ENCODE peak calls at places on chromosomes 6 and 20, in nine cellular contexts. E, U, K, Z, R, J, M, L and D are unnamed samples.

GRCh38 chr6:90083891-90084290 is 189.6 kb downstream of the GJA10 start:
- DNase-seq in M (no peak), Z (no peak), E (no peak), R (no peak), K (no peak), J (no peak), U (no peak), L (no peak), D (peak; percentile 23)

GRCh38 chr6:158644227-158645063 is at the start of gene DYNLT1:
- DNase-seq in J (peak; percentile 95), M (peak; percentile 92), K (peak; percentile 97), Z (peak; percentile 98), R (peak; percentile 95), U (peak; percentile 84), L (peak; percentile 84), E (peak; percentile 98), D (peak; percentile 92)

GRCh38 chr20:50415516-50416268 is 94.5 kb upstream of the PTPN1 start:
- DNase-seq in K (peak; percentile 99), U (peak; percentile 89), R (no peak), M (peak; percentile 100), L (no peak), E (peak; percentile 79), J (peak; percentile 100), Z (peak; percentile 77), D (peak; percentile 95)

GRCh38 chr20:60365882-60366281 is 407.7 kb downstream of the CDH26 start:
- DNase-seq in J (no peak), K (no peak), L (no peak), R (no peak), E (peak; percentile 66), Z (no peak), U (no peak), M (no peak), D (no peak)

GRCh38 chr6:56930846-56931245 is 24.1 kb upstream of the BEND6 start:
- DNase-seq in R (no peak), E (no peak), Z (no peak), J (no peak), M (no peak), U (no peak), L (no peak), K (no peak), D (no peak)

GRCh38 chr6:157929765-157930319 is 51.8 kb upstream of the SYNJ2 start:
- DNase-seq in U (no peak), E (no peak), K (no peak), Z (no peak), R (no peak), L (no peak), J (no peak), M (no peak), D (no peak)

GRCh38 chr6:159099311-159099710 is 54.5 kb upstream of the TAGAP start:
- DNase-seq in Z (peak; percentile 25), R (no peak), J (no peak), E (no peak), U (no peak), L (no peak), M (no peak), K (no peak), D (no peak)

GRCh38 chr20:10217517-10218410 is 866 bp upstream of the SNAP25 start:
- DNase-seq in U (peak; percentile 99), L (no peak), K (peak; percentile 35), R (peak; percentile 75), E (peak; percentile 77), M (peak; percentile 61), Z (peak; percentile 85), J (no peak), D (no peak)

GRCh38 chr6:6008648-6009421 is 2.1 kb upstream of the NRN1 start:
- DNase-seq in E (peak; percentile 98), U (no peak), M (peak; percentile 37), L (no peak), J (peak; percentile 40), R (peak; percentile 86), K (peak; percentile 88), Z (peak; percentile 93), D (peak; percentile 37)

GRCh38 chr6:101085327-101085726 is 204.2 kb upstream of the ASCC3 start:
- DNase-seq in R (no peak), Z (no peak), K (no peak), M (no peak), U (peak; percentile 69), J (no peak), E (no peak), L (no peak), D (no peak)

GRCh38 chr6:46269447-46270229 is 98.9 kb upstream of the ENPP5 start:
- DNase-seq in M (peak; percentile 20), K (no peak), Z (no peak), E (no peak), U (no peak), L (no peak), J (no peak), R (no peak), D (no peak)

GRCh38 chr20:23586735-23587525 is 18.6 kb upstream of the CST9L start:
- DNase-seq in Z (peak; percentile 47), E (no peak), J (no peak), L (no peak), M (no peak), K (no peak), R (no peak), U (no peak), D (no peak)

GRCh38 chr6:31114970-31115849 is 610 bp downstream of the PSORS1C1 start:
- DNase-seq in U (peak; percentile 58), J (no peak), E (no peak), R (no peak), L (no peak), K (no peak), Z (no peak), M (no peak), D (peak; percentile 76)

GRCh38 chr20:60172306-60172984 is 214.2 kb downstream of the CDH26 start:
- DNase-seq in M (no peak), J (no peak), L (no peak), K (no peak), Z (no peak), R (no peak), E (no peak), U (no peak), D (no peak)

GRCh38 chr6:33208089-33208967 is at the start of gene RING1:
- DNase-seq in K (peak; percentile 89), E (peak; percentile 96), M (peak; percentile 84), L (peak; percentile 89), R (peak; percentile 78), U (peak; percentile 72), Z (peak; percentile 94), J (peak; percentile 89), D (peak; percentile 79)

GRCh38 chr6:117919775-117920492 is 12.9 kb downstream of the SLC35F1 start:
- DNase-seq in E (peak; percentile 17), R (peak; percentile 68), L (no peak), M (peak; percentile 29), Z (peak; percentile 88), J (peak; percentile 29), K (peak; percentile 42), U (peak; percentile 3), D (no peak)

GRCh38 chr6:364609-365540 is 26.7 kb upstream of the IRF4 start:
- DNase-seq in Z (no peak), K (no peak), J (no peak), L (no peak), U (no peak), R (no peak), M (no peak), E (no peak), D (no peak)
- H3K9me3 ChIP-seq in Z (peaks cover 28% of the 10 kb centered on the region), K (no peaks in the 10 kb centered on the region), J (peaks cover 10% of the 10 kb centered on the region), L (no peaks in the 10 kb centered on the region), U (no peaks in the 10 kb centered on the region), R (no peaks in the 10 kb centered on the region), M (no peaks in the 10 kb centered on the region), E (no peaks in the 10 kb centered on the region), D (no peaks in the 10 kb centered on the region)

DNA sequence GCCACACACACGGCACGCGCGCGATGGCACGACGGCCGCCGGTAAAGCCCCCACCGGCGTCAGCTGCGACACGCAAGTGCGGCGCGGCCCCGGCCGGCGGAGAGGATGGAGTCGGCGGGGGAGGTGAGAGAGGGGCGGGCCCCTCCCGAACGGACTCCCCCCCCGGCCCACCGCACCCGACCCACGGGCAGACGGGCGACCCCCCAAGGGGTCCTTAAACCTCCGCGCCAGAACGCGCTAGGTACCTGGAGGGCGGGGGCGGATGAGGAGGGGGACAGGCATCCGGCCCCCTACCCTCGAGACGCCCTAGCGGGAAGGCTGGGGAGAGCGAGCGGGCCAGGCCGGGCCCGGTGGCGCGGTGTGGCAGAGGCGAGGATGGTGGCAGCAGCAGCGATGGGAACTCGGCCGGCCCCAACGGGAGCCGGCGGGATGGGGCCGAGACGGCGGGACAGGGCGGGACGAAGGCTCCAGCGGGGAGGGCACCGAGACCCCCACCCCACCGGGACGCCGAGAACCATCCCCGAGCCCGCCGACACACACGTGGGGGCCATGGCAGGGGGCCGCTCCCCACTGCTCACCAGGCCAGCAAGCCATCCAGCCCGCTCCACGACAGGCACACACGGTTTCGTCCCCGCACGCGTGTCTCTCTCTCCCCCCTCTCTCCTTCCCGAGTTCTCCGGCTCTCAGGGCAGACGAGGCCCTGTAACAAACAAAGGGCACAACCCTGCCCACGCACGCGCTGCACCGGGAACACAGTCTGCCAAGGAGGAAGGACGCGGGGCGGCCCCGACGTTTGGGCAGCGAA is 1515.4 kb upstream of the DEFB115 start:
- DNase-seq in K (no peak), M (no peak), U (no peak), J (no peak), E (peak; percentile 25), R (no peak), L (no peak), Z (peak; percentile 19), D (no peak)
- H3K9me3 ChIP-seq in K (no peaks in the 10 kb centered on the region), M (no peaks in the 10 kb centered on the region), U (no peaks in the 10 kb centered on the region), J (peaks cover 13% of the 10 kb centered on the region), E (peaks cover 3% of the 10 kb centered on the region), R (peaks cover 4% of the 10 kb centered on the region), L (no peaks in the 10 kb centered on the region), Z (peaks cover 20% of the 10 kb centered on the region), D (peaks cover 7% of the 10 kb centered on the region)

DNA sequence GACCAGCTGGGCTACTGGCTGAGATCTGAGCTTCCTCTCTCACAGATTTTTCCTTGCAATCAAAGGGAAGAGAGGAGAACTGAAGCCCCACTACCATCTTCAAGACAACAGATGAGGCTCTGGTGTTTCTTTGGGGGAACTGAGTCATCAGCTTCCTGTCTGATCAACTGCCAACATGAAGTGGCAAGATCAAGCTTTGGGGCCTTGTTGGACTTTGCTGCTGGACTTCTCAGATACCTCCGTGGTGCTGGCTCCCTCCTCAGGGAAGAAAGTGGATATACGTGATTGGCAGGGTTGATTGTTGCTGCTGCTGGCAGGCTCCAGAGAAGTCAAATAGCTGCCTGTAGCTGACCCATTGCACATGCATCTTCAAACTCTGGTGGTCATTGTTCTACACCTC is 3.6 kb upstream of the TOX2 start:
- DNase-seq in R (no peak), U (peak; percentile 80), L (no peak), K (no peak), M (no peak), J (no peak), E (no peak), Z (peak; percentile 63), D (no peak)
- H3K9me3 ChIP-seq in R (peaks cover 7% of the 10 kb centered on the region), U (no peaks in the 10 kb centered on the region), L (peaks cover 4% of the 10 kb centered on the region), K (no peaks in the 10 kb centered on the region), M (peaks cover 8% of the 10 kb centered on the region), J (no peaks in the 10 kb centered on the region), E (peaks cover 4% of the 10 kb centered on the region), Z (no peaks in the 10 kb centered on the region), D (no peaks in the 10 kb centered on the region)

DNA sequence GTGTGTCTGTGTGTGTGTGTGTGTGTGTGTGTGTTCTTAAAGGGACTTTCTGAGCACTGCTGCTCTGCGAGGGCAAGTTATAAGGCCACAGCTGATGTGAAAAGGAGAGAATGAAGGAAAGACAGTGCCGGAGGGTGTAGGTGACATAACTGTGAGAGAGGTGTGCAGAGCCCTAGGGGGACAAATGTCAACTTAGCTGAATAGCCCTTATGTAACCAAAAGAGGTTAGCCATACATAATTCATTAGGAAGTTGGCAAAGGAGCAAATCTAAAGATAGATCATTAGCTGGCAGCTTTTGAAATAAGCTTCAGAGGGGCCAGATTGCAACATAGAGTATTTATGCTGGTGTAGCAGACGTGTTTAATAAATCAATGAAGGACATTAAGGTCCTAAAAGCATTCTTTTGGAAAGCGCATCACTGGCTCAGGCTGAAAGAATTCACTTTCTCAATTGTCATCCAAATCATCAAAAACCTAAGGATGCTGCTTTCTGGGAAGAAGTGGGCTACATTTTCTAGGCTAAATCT is 81.1 kb downstream of the NDUFAF5 start:
- DNase-seq in J (no peak), E (no peak), K (no peak), L (no peak), U (peak; percentile 39), Z (no peak), R (no peak), M (no peak), D (no peak)
- H3K9me3 ChIP-seq in J (no peaks in the 10 kb centered on the region), E (no peaks in the 10 kb centered on the region), K (no peaks in the 10 kb centered on the region), L (no peaks in the 10 kb centered on the region), U (no peaks in the 10 kb centered on the region), Z (no peaks in the 10 kb centered on the region), R (no peaks in the 10 kb centered on the region), M (no peaks in the 10 kb centered on the region), D (no peaks in the 10 kb centered on the region)